ENCODE peak calls at places on chromosome X, in ten cellular contexts. V is activated gamma-delta T cell, P is NCI-H2081 treated with DMSO at 0.1 percent for 48 hours, A is progenitor cell of endocrine pancreas, X is astrocyte of the spinal cord, N is NCI-H1092 treated with DMSO at 0.1 percent for 48 hours, U is activated T-cell treated with anti-CD3 and anti-CD28 coated beads for 1 hour, W is colonic mucosa, F is iris pigment epithelial cell, L is mucosa of gallbladder. Y is an unnamed sample.

GRCh38 chrX:140053841-140054240 is 88.5 kb upstream of the CXorf66 start:
- DNase-seq in V (no peak), P (no peak), A (no peak), X (no peak), N (no peak), U (no peak), W (no peak), F (no peak), L (no peak), Y (no peak)

GRCh38 chrX:45889471-45889870 is 655.8 kb downstream of the ZNF674 start:
- DNase-seq in V (no peak), P (no peak), A (no peak), X (peak; percentile 12), N (no peak), U (no peak), W (no peak), F (peak; percentile 70), L (no peak), Y (no peak)

GRCh38 chrX:39398215-39398972 is 597.1 kb downstream of the MID1IP1 start:
- DNase-seq in V (no peak), P (peak; percentile 4), A (no peak), X (no peak), N (peak; percentile 44), U (no peak), W (no peak), F (no peak), L (no peak), Y (no peak)

GRCh38 chrX:9988762-9989161 is 21.6 kb downstream of the CLDN34 start:
- DNase-seq in V (no peak), P (no peak), A (no peak), X (peak; percentile 9), N (peak; percentile 11), U (no peak), W (no peak), F (peak; percentile 19), L (no peak), Y (no peak)

GRCh38 chrX:2388669-2389068 is 112.1 kb downstream of the DHRSX start:
- DNase-seq in V (no peak), P (no peak), A (no peak), X (no peak), N (no peak), U (no peak), W (no peak), F (peak; percentile 12), L (no peak), Y (no peak)

GRCh38 chrX:31240982-31241381 is 169.1 kb upstream of the FTHL17 start:
- DNase-seq in V (no peak), P (no peak), A (no peak), X (no peak), N (no peak), U (no peak), W (no peak), F (no peak), L (no peak), Y (no peak)

GRCh38 chrX:130171446-130172126 is at the start of gene RAB33A:
- DNase-seq in V (peak; percentile 28), P (no peak), A (no peak), X (no peak), N (peak; percentile 68), U (peak; percentile 27), W (no peak), F (peak; percentile 22), L (no peak), Y (no peak)

GRCh38 chrX:38982370-38982769 is 181.1 kb downstream of the MID1IP1 start:
- DNase-seq in V (no peak), P (no peak), A (no peak), X (no peak), N (no peak), U (no peak), W (no peak), F (no peak), L (no peak), Y (no peak)

GRCh38 chrX:108307408-108308085 is 130.7 kb downstream of the COL4A6 start:
- DNase-seq in V (no peak), P (no peak), A (no peak), X (no peak), N (peak; percentile 15), U (no peak), W (no peak), F (peak; percentile 63), L (no peak), Y (no peak)